ENCODE peak calls at places on chromosomes 2 and 18, in four cellular contexts. One of them, this sample, is unnamed.

GRCh38 chr18:9568186-9568585 is 46.2 kb downstream of the PPP4R1 start:
- DNase-seq in IMR-90: no peak
- DNase-seq in H9: no peak
- DNase-seq in HCT116: no peak
- DNase-seq in this sample: no peak

GRCh38 chr2:97718051-97718882 is 4.9 kb downstream of the ZAP70 start:
- DNase-seq in H9: no peak
- DNase-seq in IMR-90: no peak
- DNase-seq in HCT116: no peak
- DNase-seq in this sample: no peak

GRCh38 chr2:30368258-30368657 is 78.8 kb upstream of the LCLAT1 start:
- DNase-seq in IMR-90: peak; percentile 87
- DNase-seq in HCT116: no peak
- DNase-seq in H9: no peak
- DNase-seq in this sample: no peak

GRCh38 chr2:217943379-217944321 is 59.1 kb downstream of the TNS1 start:
- DNase-seq in H9: peak; percentile 91
- DNase-seq in HCT116: peak; percentile 4
- DNase-seq in IMR-90: peak; percentile 58
- DNase-seq in this sample: peak; percentile 79

GRCh38 chr2:173401716-173402326 is 47.1 kb downstream of the CDCA7 start:
- DNase-seq in HCT116: no peak
- DNase-seq in H9: no peak
- DNase-seq in IMR-90: peak; percentile 8
- DNase-seq in this sample: no peak

GRCh38 chr2:160380613-160381012 is 113.0 kb downstream of the RBMS1 start:
- DNase-seq in HCT116: no peak
- DNase-seq in H9: no peak
- DNase-seq in IMR-90: no peak
- DNase-seq in this sample: no peak

GRCh38 chr2:190119948-190120347 is 57.4 kb upstream of the MSTN start:
- DNase-seq in H9: no peak
- DNase-seq in HCT116: no peak
- DNase-seq in IMR-90: no peak
- DNase-seq in this sample: no peak

GRCh38 chr18:1034971-1035370 is 130.3 kb downstream of the ADCYAP1 start:
- DNase-seq in HCT116: no peak
- DNase-seq in IMR-90: no peak
- DNase-seq in H9: no peak
- DNase-seq in this sample: no peak

GRCh38 chr2:71503827-71504226 is 50.5 kb downstream of the DYSF start:
- DNase-seq in IMR-90: no peak
- DNase-seq in H9: no peak
- DNase-seq in HCT116: no peak
- DNase-seq in this sample: no peak

GRCh38 chr18:60668583-60668982 is 296.0 kb upstream of the MC4R start:
- DNase-seq in IMR-90: no peak
- DNase-seq in HCT116: no peak
- DNase-seq in H9: no peak
- DNase-seq in this sample: no peak
- TF ChIP-seq CTCF in IMR-90: no peak
- TF ChIP-seq CTCF in HCT116: no peak
- TF ChIP-seq CTCF in H9: peak; percentile 38
- TF ChIP-seq CTCF in this sample: no peak

DNA sequence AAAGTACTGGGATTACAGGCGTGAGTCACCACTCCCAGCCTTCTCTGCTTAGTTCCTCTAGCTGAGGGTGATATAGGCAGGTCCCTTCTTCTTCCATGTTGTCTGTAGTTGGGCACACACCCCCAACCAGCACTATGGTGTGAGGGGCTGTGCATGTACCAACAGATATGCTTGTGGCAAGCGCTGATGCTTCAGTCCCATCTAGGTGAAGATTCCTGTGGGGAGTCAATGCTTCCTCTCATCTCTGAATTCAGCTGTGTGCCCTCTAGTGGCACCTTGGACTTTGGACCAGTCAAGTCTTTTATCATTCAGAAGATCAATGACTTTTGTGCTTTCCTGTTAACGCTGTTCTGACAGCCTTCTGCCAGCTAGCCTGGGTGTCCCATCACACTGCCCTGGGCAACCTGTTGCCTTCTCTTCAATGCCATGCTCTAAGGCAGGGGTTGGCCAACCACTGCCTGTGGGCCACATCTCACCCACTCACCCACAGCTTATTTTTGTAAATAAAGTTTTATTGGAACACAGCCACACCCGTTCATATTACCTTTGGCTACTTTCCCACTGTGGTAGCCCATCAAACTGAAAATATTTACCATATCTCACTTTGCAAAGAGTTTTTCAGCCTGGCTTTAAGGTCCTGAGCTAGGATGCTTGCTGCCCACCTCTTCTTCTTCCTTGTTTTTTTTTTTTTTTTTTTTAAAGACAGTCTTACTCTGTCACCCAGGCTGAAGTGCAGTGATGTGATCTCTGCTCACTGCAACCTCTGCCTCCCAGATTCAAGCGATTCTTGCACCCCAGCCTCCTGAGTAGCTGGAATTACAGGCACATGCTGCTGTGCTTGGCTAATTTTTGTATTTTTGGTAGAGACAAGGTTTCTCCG is 51.0 kb downstream of the NPAS2 start:
- DNase-seq in H9: peak; percentile 45
- DNase-seq in IMR-90: no peak
- DNase-seq in HCT116: no peak
- DNase-seq in this sample: no peak
- TF ChIP-seq CTCF in H9: peak; percentile 68
- TF ChIP-seq CTCF in IMR-90: peak; percentile 28
- TF ChIP-seq CTCF in HCT116: peak; percentile 23
- TF ChIP-seq CTCF in this sample: no peak

GRCh38 chr2:63692002-63692606 is 103.3 kb downstream of the MDH1 start:
- DNase-seq in H9: no peak
- DNase-seq in HCT116: peak; percentile 31
- DNase-seq in IMR-90: peak; percentile 65
- DNase-seq in this sample: no peak
- TF ChIP-seq CTCF in H9: peak; percentile 74
- TF ChIP-seq CTCF in HCT116: peak; percentile 61
- TF ChIP-seq CTCF in IMR-90: peak; percentile 65
- TF ChIP-seq CTCF in this sample: peak; percentile 48

GRCh38 chr2:58240938-58241755 is at the start of gene FANCL:
- DNase-seq in H9: peak; percentile 95
- DNase-seq in IMR-90: peak; percentile 80
- DNase-seq in HCT116: peak; percentile 83
- DNase-seq in this sample: peak; percentile 93
- TF ChIP-seq CTCF in H9: no peak
- TF ChIP-seq CTCF in IMR-90: no peak
- TF ChIP-seq CTCF in HCT116: no peak
- TF ChIP-seq CTCF in this sample: no peak

DNA sequence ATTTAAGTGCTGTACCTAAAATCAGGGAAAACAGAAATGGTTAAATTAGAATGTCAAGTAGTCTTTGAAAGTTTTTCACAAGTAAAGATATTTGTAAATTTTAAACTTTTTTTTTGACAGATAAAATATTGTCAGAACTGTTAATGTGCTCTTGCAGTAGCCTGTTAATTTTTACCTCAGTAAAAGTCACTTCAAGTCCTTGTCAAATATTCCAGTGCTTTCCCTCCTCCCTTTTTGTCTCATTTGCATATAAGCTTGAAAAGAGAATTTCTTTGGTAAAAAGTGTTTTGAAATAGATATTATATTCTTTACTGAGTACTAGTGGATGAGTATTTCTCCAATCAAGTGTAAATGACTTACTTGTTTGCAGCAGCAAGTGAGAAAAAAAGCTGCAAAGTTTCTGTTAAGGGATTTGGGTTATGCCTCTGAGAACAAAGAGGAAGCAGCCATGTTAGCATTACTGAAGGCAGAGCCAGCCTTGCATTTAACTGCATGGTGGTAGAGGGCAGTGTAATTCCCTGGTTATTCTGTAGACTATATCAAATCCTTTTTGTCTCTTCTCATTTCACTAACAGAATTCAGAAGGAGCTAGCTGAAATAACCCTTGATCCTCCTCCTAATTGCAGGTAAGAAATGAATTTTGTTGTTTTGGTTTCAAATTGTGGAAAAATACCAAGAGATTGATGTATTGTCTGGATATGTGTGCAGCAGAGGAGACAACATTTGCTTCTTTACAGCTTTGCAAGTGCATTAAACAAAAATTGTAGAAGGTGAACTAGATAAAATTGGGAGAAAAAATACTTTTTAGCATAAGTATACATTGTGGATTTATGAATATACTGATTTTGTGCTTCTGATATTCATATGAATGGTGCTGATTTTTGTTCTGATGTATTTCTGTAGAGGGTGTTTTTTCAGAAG is 3.3 kb downstream of the UBE2E3 start:
- DNase-seq in HCT116: peak; percentile 39
- DNase-seq in H9: no peak
- DNase-seq in IMR-90: peak; percentile 69
- DNase-seq in this sample: peak; percentile 20
- TF ChIP-seq CTCF in HCT116: peak; percentile 12
- TF ChIP-seq CTCF in H9: peak; percentile 43
- TF ChIP-seq CTCF in IMR-90: peak; percentile 46
- TF ChIP-seq CTCF in this sample: no peak

DNA sequence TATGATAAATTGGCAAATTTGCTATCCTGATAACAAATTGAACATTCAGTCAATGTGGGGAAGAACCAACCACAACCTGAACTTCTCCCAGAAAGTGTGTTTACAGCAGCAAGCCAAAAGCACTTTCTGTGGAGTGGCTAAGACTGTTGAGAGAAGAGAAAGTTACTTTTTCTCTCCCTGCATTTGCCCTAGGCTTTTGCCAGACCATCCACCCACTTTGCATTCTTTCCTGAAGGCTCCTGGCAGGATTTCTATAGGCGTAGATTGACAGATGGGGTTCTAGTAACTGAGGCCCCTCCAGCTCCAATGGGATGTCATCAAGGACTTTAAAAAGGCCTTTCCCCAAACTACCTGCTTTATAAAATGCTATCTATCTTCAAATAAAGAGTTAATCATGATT is 215.2 kb downstream of the GULP1 start:
- DNase-seq in H9: no peak
- DNase-seq in IMR-90: no peak
- DNase-seq in HCT116: no peak
- DNase-seq in this sample: no peak
- TF ChIP-seq CTCF in H9: no peak
- TF ChIP-seq CTCF in IMR-90: no peak
- TF ChIP-seq CTCF in HCT116: no peak
- TF ChIP-seq CTCF in this sample: no peak

GRCh38 chr2:185108588-185108987 is 510.3 kb downstream of the ZNF804A start:
- DNase-seq in IMR-90: no peak
- DNase-seq in HCT116: no peak
- DNase-seq in H9: no peak
- DNase-seq in this sample: no peak
- TF ChIP-seq CTCF in IMR-90: no peak
- TF ChIP-seq CTCF in HCT116: no peak
- TF ChIP-seq CTCF in H9: no peak
- TF ChIP-seq CTCF in this sample: no peak

GRCh38 chr18:39799010-39799409 is 2156.0 kb upstream of the PIK3C3 start:
- DNase-seq in IMR-90: no peak
- DNase-seq in HCT116: no peak
- DNase-seq in H9: no peak
- DNase-seq in this sample: no peak

GRCh38 chr18:39796413-39796812 is 2158.6 kb upstream of the PIK3C3 start:
- DNase-seq in IMR-90: no peak
- DNase-seq in H9: no peak
- DNase-seq in HCT116: no peak
- DNase-seq in this sample: no peak

GRCh38 chr18:39801010-39801409 is 2154.0 kb upstream of the PIK3C3 start:
- DNase-seq in IMR-90: no peak
- DNase-seq in HCT116: no peak
- DNase-seq in H9: no peak
- DNase-seq in this sample: no peak

DNA sequence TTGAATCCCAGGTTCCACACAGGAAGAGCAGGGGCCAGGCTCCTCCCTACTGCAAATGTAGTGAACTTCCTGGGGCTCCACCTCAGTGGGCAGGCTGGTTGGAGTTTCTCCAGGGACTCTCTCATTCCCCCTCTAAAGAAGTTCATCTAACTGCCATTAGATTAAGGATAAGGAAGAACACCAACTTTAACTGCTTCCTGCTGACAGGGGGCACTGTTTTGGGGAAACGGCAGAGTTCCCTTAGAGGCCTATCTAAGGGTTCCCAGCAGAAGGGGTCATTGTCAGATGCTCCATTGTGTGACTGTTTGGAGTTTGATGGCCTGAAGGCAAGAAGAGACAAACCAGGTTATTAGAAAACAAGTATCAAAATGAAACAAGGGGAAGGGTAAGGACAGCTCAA is 2159.7 kb upstream of the PIK3C3 start:
- DNase-seq in H9: no peak
- DNase-seq in HCT116: no peak
- DNase-seq in IMR-90: no peak
- DNase-seq in this sample: no peak
- TF ChIP-seq CTCF in H9: peak; percentile 62
- TF ChIP-seq CTCF in HCT116: no peak
- TF ChIP-seq CTCF in IMR-90: no peak
- TF ChIP-seq CTCF in this sample: no peak

DNA sequence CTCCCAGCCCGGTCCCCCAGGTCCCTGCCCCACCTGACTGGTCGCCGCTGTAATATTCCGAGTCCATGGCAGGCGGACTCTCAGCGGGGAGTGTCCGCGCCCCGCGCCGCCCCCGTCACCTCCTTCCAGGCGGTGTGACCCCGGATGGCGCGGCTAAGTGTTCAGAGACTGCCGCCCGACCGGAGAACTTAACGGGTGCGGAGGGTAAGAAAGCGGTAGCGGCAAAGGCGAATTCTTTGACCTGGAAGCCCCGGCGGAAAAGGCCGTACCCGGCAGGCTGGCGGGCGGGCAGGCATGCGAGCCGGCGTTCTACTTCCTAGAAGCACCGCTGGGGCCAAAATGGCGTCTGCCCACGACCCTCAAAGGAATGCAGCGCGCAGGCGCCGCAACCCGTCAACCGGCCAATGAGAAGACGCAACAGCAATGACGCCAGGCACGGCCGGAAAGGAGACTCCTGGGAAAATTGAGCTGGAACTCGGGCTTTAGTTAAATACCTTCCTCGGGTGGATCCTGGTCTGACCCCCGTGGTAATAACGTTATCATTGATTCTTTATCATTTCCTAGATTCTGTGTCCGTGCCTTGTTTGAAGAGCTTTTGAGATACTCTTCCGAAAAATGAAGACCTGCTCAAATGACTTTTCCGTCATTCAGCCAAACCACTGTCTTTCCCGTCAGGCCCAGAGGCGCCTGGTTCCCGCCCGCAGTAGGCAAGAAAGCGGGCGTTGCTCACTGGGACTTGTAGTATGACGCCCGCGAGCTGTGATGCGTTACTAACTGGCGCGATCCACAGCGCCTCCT is at the start of gene IWS1:
- DNase-seq in IMR-90: peak; percentile 97
- DNase-seq in H9: peak; percentile 96
- DNase-seq in HCT116: peak; percentile 93
- DNase-seq in this sample: peak; percentile 95
- TF ChIP-seq CTCF in IMR-90: peak; percentile 27
- TF ChIP-seq CTCF in H9: no peak
- TF ChIP-seq CTCF in HCT116: no peak
- TF ChIP-seq CTCF in this sample: peak; percentile 51

This sample was measured in glutamatergic neuron.